ENCODE peak calls at places on chromosomes 7 and 10, in four cellular contexts. One of them, this sample, is unnamed.

GRCh38 chr7:135519871-135520270 is 10.0 kb upstream of the CNOT4 start:
- DNase-seq in HepG2: no peak
- DNase-seq in GM12878: no peak
- DNase-seq in SK-N-SH: no peak
- DNase-seq in this sample: no peak

GRCh38 chr10:69766161-69766910 is 35.4 kb upstream of the COL13A1 start:
- DNase-seq in HepG2: no peak
- DNase-seq in SK-N-SH: peak; percentile 35
- DNase-seq in GM12878: no peak
- DNase-seq in this sample: no peak

GRCh38 chr7:6284055-6284400 is 11.6 kb upstream of the CYTH3 start:
- DNase-seq in HepG2: no peak
- DNase-seq in SK-N-SH: no peak
- DNase-seq in GM12878: no peak
- DNase-seq in this sample: no peak

GRCh38 chr10:78348416-78349164 is 314.9 kb downstream of the RPS24 start:
- DNase-seq in HepG2: no peak
- DNase-seq in SK-N-SH: no peak
- DNase-seq in GM12878: no peak
- DNase-seq in this sample: no peak

GRCh38 chr7:149495785-149496641 is 1.6 kb downstream of the ZNF746 start:
- DNase-seq in SK-N-SH: peak; percentile 61
- DNase-seq in GM12878: no peak
- DNase-seq in HepG2: peak; percentile 54
- DNase-seq in this sample: no peak

GRCh38 chr7:50625360-50625759 is 60.2 kb upstream of the DDC start:
- DNase-seq in GM12878: no peak
- DNase-seq in SK-N-SH: no peak
- DNase-seq in HepG2: no peak
- DNase-seq in this sample: no peak

GRCh38 chr10:118666350-118666749 is 70.9 kb upstream of the PRLHR start:
- DNase-seq in SK-N-SH: no peak
- DNase-seq in GM12878: no peak
- DNase-seq in HepG2: no peak
- DNase-seq in this sample: no peak

GRCh38 chr10:42790835-42791234 is 8.2 kb downstream of the BMS1 start:
- DNase-seq in HepG2: no peak
- DNase-seq in SK-N-SH: no peak
- DNase-seq in GM12878: no peak
- DNase-seq in this sample: no peak

GRCh38 chr10:100827819-100828743 is 82.7 kb downstream of the PAX2 start:
- DNase-seq in GM12878: no peak
- DNase-seq in SK-N-SH: peak; percentile 91
- DNase-seq in HepG2: no peak
- DNase-seq in this sample: peak; percentile 58

GRCh38 chr10:128040681-128041080 is 85.5 kb downstream of the MKI67 start:
- DNase-seq in HepG2: no peak
- DNase-seq in GM12878: no peak
- DNase-seq in SK-N-SH: no peak
- DNase-seq in this sample: no peak
- TF ChIP-seq JUND in HepG2: no peak
- TF ChIP-seq JUND in GM12878: no peak
- TF ChIP-seq JUND in SK-N-SH: no peak
- TF ChIP-seq JUND in this sample: no peak

DNA sequence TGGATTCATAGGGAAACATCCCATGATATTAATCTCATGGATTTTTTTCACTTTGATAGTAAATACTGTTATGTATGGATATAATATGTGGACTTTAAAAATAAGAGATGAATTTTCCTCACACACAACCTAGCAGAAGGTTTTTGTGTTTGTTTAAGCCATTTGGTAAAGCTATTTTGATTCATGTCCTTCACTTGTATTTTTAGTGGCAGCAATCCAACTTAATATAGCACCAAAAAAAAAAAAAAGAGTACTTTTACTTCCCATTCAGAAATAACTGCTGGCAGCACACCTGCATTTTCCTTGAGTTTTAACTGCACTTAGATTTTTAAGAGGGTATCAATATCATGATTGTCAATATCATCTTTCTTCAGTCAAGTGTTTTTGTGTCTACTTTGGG is 60.0 kb downstream of the MCMBP start:
- DNase-seq in SK-N-SH: no peak
- DNase-seq in HepG2: no peak
- DNase-seq in GM12878: no peak
- DNase-seq in this sample: no peak
- TF ChIP-seq JUND in SK-N-SH: no peak
- TF ChIP-seq JUND in HepG2: no peak
- TF ChIP-seq JUND in GM12878: no peak
- TF ChIP-seq JUND in this sample: no peak

DNA sequence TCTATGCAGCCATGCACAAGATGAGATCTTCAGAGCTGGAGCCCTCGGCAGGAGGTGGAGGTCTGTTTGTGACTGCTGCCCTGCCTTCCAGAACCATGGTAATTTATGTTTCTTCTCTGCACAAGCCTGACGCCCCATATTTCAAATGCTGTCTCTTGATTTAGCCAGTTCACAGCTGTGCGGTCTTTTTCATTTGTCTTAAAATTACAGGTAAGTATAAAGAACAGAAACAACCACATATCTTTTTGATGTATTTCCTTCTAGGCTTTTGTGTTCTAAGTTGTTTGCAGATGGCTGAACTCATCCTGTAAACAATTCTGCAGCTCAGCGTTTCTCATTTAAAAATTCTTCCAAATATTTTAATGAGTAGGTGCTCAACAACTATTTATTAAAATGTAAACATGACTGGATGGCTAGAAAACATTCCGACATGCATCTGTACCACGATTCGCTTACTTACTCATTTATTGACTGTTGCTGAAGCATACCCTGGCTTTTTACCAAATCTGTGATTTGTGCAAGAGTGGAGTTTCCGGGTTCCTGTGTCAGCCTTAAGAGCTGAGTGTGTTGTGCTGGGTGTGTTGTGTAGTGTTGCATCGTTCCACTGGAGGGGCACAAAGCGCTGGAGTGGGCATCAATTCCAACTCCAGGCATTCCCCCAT is 58.9 kb downstream of the PIP4K2A start:
- DNase-seq in HepG2: no peak
- DNase-seq in SK-N-SH: no peak
- DNase-seq in GM12878: no peak
- DNase-seq in this sample: peak; percentile 47
- TF ChIP-seq JUND in HepG2: no peak
- TF ChIP-seq JUND in SK-N-SH: no peak
- TF ChIP-seq JUND in GM12878: no peak
- TF ChIP-seq JUND in this sample: no peak

GRCh38 chr10:31353574-31353973 is 34.6 kb downstream of the ZEB1 start:
- DNase-seq in SK-N-SH: no peak
- DNase-seq in HepG2: peak; percentile 46
- DNase-seq in GM12878: peak; percentile 73
- DNase-seq in this sample: peak; percentile 34

GRCh38 chr10:31350891-31351290 is 31.9 kb downstream of the ZEB1 start:
- DNase-seq in SK-N-SH: no peak
- DNase-seq in GM12878: no peak
- DNase-seq in HepG2: no peak
- DNase-seq in this sample: no peak

GRCh38 chr10:31346953-31347352 is 27.9 kb downstream of the ZEB1 start:
- DNase-seq in HepG2: no peak
- DNase-seq in GM12878: no peak
- DNase-seq in SK-N-SH: no peak
- DNase-seq in this sample: no peak

GRCh38 chr10:31347705-31348104 is 28.7 kb downstream of the ZEB1 start:
- DNase-seq in SK-N-SH: no peak
- DNase-seq in HepG2: no peak
- DNase-seq in GM12878: no peak
- DNase-seq in this sample: no peak

GRCh38 chr10:31352436-31353226 is 33.6 kb downstream of the ZEB1 start:
- DNase-seq in HepG2: no peak
- DNase-seq in SK-N-SH: no peak
- DNase-seq in GM12878: no peak
- DNase-seq in this sample: no peak
- TF ChIP-seq JUND in HepG2: no peak
- TF ChIP-seq JUND in SK-N-SH: no peak
- TF ChIP-seq JUND in GM12878: no peak
- TF ChIP-seq JUND in this sample: no peak

GRCh38 chr7:871900-872537 is 4.3 kb upstream of the GET4 start:
- DNase-seq in HepG2: no peak
- DNase-seq in SK-N-SH: no peak
- DNase-seq in GM12878: no peak
- DNase-seq in this sample: no peak

GRCh38 chr7:874036-874749 is 2.2 kb upstream of the GET4 start:
- DNase-seq in GM12878: no peak
- DNase-seq in SK-N-SH: no peak
- DNase-seq in HepG2: no peak
- DNase-seq in this sample: no peak

GRCh38 chr7:875476-876076 is 778 bp upstream of the GET4 start:
- DNase-seq in GM12878: no peak
- DNase-seq in HepG2: no peak
- DNase-seq in SK-N-SH: no peak
- DNase-seq in this sample: no peak

GRCh38 chr7:875051-875450 is 1.3 kb upstream of the GET4 start:
- DNase-seq in GM12878: no peak
- DNase-seq in SK-N-SH: no peak
- DNase-seq in HepG2: no peak
- DNase-seq in this sample: no peak

GRCh38 chr7:873367-874002 is 2.9 kb upstream of the GET4 start:
- DNase-seq in HepG2: peak; percentile 79
- DNase-seq in GM12878: peak; percentile 48
- DNase-seq in SK-N-SH: peak; percentile 93
- DNase-seq in this sample: peak; percentile 90
- TF ChIP-seq JUND in HepG2: peak; percentile 61
- TF ChIP-seq JUND in GM12878: no peak
- TF ChIP-seq JUND in SK-N-SH: no peak
- TF ChIP-seq JUND in this sample: no peak

GRCh38 chr7:2782565-2782964 is 61.5 kb downstream of the GNA12 start:
- DNase-seq in HepG2: no peak
- DNase-seq in SK-N-SH: no peak
- DNase-seq in GM12878: no peak
- DNase-seq in this sample: no peak

GRCh38 chr7:2781636-2782035 is 62.5 kb downstream of the GNA12 start:
- DNase-seq in GM12878: no peak
- DNase-seq in HepG2: no peak
- DNase-seq in SK-N-SH: no peak
- DNase-seq in this sample: no peak

GRCh38 chr7:2786607-2787116 is 57.4 kb downstream of the GNA12 start:
- DNase-seq in HepG2: no peak
- DNase-seq in GM12878: no peak
- DNase-seq in SK-N-SH: no peak
- DNase-seq in this sample: no peak

GRCh38 chr7:2787251-2787968 is 56.7 kb downstream of the GNA12 start:
- DNase-seq in GM12878: no peak
- DNase-seq in SK-N-SH: no peak
- DNase-seq in HepG2: no peak
- DNase-seq in this sample: no peak

DNA sequence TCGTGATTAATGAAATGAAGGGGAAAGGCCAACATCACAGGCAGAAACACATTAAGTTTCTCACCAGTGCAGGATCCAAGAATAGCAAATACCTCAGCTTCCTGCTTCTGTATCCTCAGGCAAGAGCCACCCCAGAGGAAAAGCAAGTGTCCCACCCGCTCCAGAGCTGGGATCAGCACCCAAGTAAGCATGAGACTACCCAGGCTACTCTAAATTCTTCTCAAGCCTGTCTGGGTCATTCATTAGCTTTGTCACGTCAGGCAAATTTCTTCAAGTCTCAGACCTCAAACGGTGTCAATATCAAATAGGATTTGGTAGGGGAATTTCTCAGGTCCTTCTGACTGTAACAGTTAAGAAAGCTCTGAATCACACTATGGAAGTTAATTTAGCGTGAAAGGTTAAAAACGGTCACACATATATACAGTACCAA is 59.0 kb downstream of the GNA12 start:
- DNase-seq in SK-N-SH: no peak
- DNase-seq in GM12878: peak; percentile 40
- DNase-seq in HepG2: no peak
- DNase-seq in this sample: no peak
- TF ChIP-seq JUND in SK-N-SH: no peak
- TF ChIP-seq JUND in GM12878: no peak
- TF ChIP-seq JUND in HepG2: no peak
- TF ChIP-seq JUND in this sample: no peak

DNA sequence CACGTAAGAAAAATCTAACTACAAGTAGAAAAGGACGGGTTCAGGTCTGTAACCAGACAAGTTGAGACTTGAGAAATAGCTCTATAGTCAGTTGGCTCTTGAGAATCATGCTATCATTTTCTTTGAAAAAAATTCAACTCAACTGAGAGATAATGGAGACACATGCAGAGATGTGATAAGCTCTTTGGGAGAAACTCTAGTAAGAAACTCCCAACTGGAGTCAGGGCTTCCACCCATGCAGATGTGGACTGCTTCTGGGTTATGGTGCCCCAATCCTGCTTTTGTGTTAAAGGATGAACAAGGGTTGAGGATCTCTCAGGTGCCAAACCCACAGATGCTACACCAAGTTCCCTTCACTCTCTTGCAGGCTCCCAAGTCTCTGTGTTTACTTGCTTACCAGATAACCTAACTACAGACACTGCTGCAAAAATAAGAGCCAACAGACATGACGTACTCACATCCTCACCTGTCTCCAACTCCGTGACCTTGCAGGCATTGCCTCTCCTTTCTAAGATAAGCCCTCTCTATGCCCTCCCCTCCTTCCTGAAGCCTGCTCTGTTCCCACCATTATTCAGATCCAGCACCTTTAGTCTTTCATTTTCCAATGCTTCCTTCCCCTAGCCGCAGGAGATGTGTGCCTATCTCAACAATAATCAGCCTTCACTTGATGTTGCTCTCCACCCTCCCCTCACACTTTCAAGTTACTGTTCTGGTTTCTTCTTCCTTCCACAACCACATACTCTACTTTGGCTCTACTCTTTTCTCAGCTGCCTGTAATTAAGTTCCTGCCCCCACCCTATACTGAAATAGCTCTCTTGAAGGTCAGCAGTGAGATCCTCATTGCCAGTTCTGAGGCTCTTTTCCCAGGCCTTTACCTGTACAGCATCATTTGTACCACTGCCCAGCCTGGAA is 130.0 kb downstream of the ICA1 start:
- DNase-seq in SK-N-SH: no peak
- DNase-seq in GM12878: peak; percentile 94
- DNase-seq in HepG2: no peak
- DNase-seq in this sample: no peak
- TF ChIP-seq JUND in SK-N-SH: no peak
- TF ChIP-seq JUND in GM12878: no peak
- TF ChIP-seq JUND in HepG2: no peak
- TF ChIP-seq JUND in this sample: no peak

This sample was measured in T47D.